ENCODE peak calls at places on chromosomes 13 and 19, in nine cellular contexts. One of them, this sample, is unnamed.

GRCh38 chr13:75101997-75102720 is 379.8 kb downstream of the TBC1D4 start:
- DNase-seq in HL-60: no peak
- DNase-seq in CD8-positive, alpha-beta memory T cell: no peak
- DNase-seq in fibroblast of lung: peak
- DNase-seq in small intestine: no peak
- DNase-seq in pancreas: no peak
- DNase-seq in esophagus squamous epithelium: no peak
- DNase-seq in cardiac muscle cell: peak
- DNase-seq in thoracic aorta: no peak
- DNase-seq in this sample: no peak

GRCh38 chr19:54190942-54191670 is at the start of gene TSEN34:
- DNase-seq in HL-60: no peak
- DNase-seq in pancreas: peak
- DNase-seq in cardiac muscle cell: peak
- DNase-seq in small intestine: no peak
- DNase-seq in esophagus squamous epithelium: no peak
- DNase-seq in CD8-positive, alpha-beta memory T cell: peak
- DNase-seq in fibroblast of lung: peak
- DNase-seq in thoracic aorta: no peak
- DNase-seq in this sample: peak

GRCh38 chr13:51818276-51818675 is 14.3 kb upstream of the DHRS12 start:
- DNase-seq in fibroblast of lung: no peak
- DNase-seq in thoracic aorta: no peak
- DNase-seq in HL-60: no peak
- DNase-seq in cardiac muscle cell: no peak
- DNase-seq in pancreas: no peak
- DNase-seq in CD8-positive, alpha-beta memory T cell: no peak
- DNase-seq in small intestine: no peak
- DNase-seq in esophagus squamous epithelium: no peak
- DNase-seq in this sample: peak

GRCh38 chr13:43730642-43731041 is 56.1 kb downstream of the ENOX1 start:
- DNase-seq in HL-60: no peak
- DNase-seq in esophagus squamous epithelium: no peak
- DNase-seq in CD8-positive, alpha-beta memory T cell: no peak
- DNase-seq in cardiac muscle cell: no peak
- DNase-seq in pancreas: no peak
- DNase-seq in small intestine: no peak
- DNase-seq in fibroblast of lung: peak
- DNase-seq in thoracic aorta: no peak
- DNase-seq in this sample: peak

GRCh38 chr13:110163020-110163658 is 143.8 kb downstream of the COL4A1 start:
- DNase-seq in small intestine: no peak
- DNase-seq in thoracic aorta: no peak
- DNase-seq in fibroblast of lung: peak
- DNase-seq in pancreas: no peak
- DNase-seq in esophagus squamous epithelium: no peak
- DNase-seq in cardiac muscle cell: no peak
- DNase-seq in CD8-positive, alpha-beta memory T cell: no peak
- DNase-seq in HL-60: no peak
- DNase-seq in this sample: no peak

GRCh38 chr19:8254286-8255001 is 45.3 kb downstream of the CERS4 start:
- DNase-seq in cardiac muscle cell: no peak
- DNase-seq in thoracic aorta: no peak
- DNase-seq in small intestine: no peak
- DNase-seq in esophagus squamous epithelium: no peak
- DNase-seq in pancreas: peak
- DNase-seq in fibroblast of lung: no peak
- DNase-seq in HL-60: no peak
- DNase-seq in CD8-positive, alpha-beta memory T cell: no peak
- DNase-seq in this sample: no peak

GRCh38 chr19:17447704-17448189 is 721 bp downstream of the TMEM221 start:
- DNase-seq in esophagus squamous epithelium: no peak
- DNase-seq in fibroblast of lung: no peak
- DNase-seq in cardiac muscle cell: no peak
- DNase-seq in CD8-positive, alpha-beta memory T cell: no peak
- DNase-seq in small intestine: no peak
- DNase-seq in pancreas: no peak
- DNase-seq in thoracic aorta: no peak
- DNase-seq in HL-60: no peak
- DNase-seq in this sample: no peak

GRCh38 chr13:83995930-83996329 is 113.7 kb upstream of the SLITRK1 start:
- DNase-seq in fibroblast of lung: no peak
- DNase-seq in esophagus squamous epithelium: no peak
- DNase-seq in pancreas: no peak
- DNase-seq in small intestine: no peak
- DNase-seq in HL-60: no peak
- DNase-seq in thoracic aorta: no peak
- DNase-seq in cardiac muscle cell: no peak
- DNase-seq in CD8-positive, alpha-beta memory T cell: no peak
- DNase-seq in this sample: no peak

GRCh38 chr19:55462722-55463121 is 1.3 kb upstream of the ISOC2 start:
- DNase-seq in CD8-positive, alpha-beta memory T cell: no peak
- DNase-seq in esophagus squamous epithelium: no peak
- DNase-seq in small intestine: no peak
- DNase-seq in cardiac muscle cell: no peak
- DNase-seq in pancreas: peak
- DNase-seq in fibroblast of lung: no peak
- DNase-seq in HL-60: no peak
- DNase-seq in thoracic aorta: no peak
- DNase-seq in this sample: no peak

GRCh38 chr19:55463583-55464031 is 944 bp downstream of the C19orf85 start:
- DNase-seq in cardiac muscle cell: no peak
- DNase-seq in fibroblast of lung: no peak
- DNase-seq in thoracic aorta: no peak
- DNase-seq in small intestine: no peak
- DNase-seq in HL-60: no peak
- DNase-seq in esophagus squamous epithelium: no peak
- DNase-seq in CD8-positive, alpha-beta memory T cell: no peak
- DNase-seq in pancreas: peak
- DNase-seq in this sample: no peak

GRCh38 chr19:55464669-55465068 is at the start of gene C19orf85:
- DNase-seq in fibroblast of lung: no peak
- DNase-seq in cardiac muscle cell: no peak
- DNase-seq in HL-60: no peak
- DNase-seq in esophagus squamous epithelium: no peak
- DNase-seq in thoracic aorta: no peak
- DNase-seq in CD8-positive, alpha-beta memory T cell: no peak
- DNase-seq in small intestine: no peak
- DNase-seq in pancreas: no peak
- DNase-seq in this sample: peak

GRCh38 chr19:55465460-55466245 is 1.1 kb upstream of the C19orf85 start:
- DNase-seq in cardiac muscle cell: no peak
- DNase-seq in pancreas: peak
- DNase-seq in HL-60: no peak
- DNase-seq in small intestine: no peak
- DNase-seq in thoracic aorta: no peak
- DNase-seq in fibroblast of lung: no peak
- DNase-seq in esophagus squamous epithelium: no peak
- DNase-seq in CD8-positive, alpha-beta memory T cell: no peak
- DNase-seq in this sample: peak

DNA sequence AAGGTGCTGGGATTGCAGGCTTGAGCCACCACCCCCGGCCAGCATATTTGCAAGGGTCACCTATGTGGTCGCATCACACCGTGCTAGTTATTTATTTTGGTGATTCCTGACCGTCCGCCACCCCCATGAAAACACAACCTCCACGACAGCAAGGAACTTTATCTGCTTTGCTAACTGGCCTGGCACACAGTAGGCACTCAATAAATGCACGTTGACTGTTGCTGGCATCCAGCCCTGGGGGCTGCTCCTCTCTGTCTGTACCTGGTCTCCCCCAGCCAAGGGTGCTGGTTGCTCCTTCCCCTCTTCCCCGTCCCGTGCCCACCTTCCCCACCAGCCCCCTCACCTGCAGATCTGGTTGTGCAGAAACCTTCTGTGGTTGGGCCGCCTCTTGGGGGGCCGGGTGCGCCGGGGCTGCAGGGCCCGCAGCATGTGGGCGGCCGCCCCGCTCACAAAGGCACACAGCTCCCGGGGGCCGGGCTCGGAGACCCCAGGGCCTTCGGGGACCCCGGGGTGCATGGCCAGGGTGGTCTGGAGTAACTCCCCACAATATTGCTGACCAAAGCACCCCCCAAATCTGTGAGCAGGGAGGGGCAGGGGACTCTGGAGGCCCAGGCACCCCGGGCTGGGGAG is 397 bp downstream of the C19orf85 start:
- DNase-seq in small intestine: no peak
- DNase-seq in pancreas: peak
- DNase-seq in CD8-positive, alpha-beta memory T cell: no peak
- DNase-seq in cardiac muscle cell: no peak
- DNase-seq in HL-60: no peak
- DNase-seq in fibroblast of lung: no peak
- DNase-seq in thoracic aorta: no peak
- DNase-seq in esophagus squamous epithelium: no peak
- DNase-seq in this sample: no peak
- H3K4me3 ChIP-seq in small intestine: no peak
- H3K4me3 ChIP-seq in pancreas: no peak
- H3K4me3 ChIP-seq in CD8-positive, alpha-beta memory T cell: no peak
- H3K4me3 ChIP-seq in cardiac muscle cell: no peak
- H3K4me3 ChIP-seq in HL-60: no peak
- H3K4me3 ChIP-seq in fibroblast of lung: no peak
- H3K4me3 ChIP-seq in thoracic aorta: no peak
- H3K4me3 ChIP-seq in esophagus squamous epithelium: no peak
- H3K4me3 ChIP-seq in this sample: no peak

DNA sequence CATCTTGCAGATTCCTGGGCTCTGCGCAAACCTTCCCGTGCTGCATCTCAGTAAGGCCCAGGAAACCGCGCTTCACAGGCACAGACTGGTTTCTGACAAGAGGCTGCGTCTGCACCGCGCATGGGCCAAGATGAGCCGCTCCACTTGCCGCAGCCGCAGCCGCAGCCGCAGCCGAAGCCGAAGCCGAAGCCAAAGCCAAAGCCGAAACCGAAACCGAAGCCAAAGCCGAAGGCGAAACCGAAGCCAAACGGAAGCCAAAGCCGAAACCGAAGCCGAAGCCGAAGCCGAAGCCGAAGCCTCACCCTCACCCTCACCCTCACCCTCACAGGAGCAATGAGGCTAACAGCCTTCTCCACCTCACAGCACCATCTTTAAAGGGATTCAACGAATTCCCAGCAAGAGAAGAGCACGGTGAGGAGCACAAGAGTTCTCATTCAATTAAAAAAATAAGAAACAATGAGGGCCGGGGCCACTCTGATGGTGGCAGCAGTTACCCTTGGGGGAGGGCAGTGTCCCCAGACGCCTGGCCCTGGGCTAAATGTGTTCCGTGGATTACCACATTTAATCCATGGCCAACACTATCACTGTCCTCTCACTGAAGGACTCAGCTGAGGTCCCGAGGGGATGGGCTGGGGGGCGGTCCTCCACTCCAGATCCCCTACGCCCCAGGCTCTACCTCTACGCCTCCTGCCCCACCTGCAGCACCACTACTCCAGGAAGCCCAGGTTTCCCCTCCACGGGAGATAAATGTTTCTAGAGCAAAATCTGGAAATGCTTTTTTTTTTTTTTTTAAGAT is 29.1 kb downstream of the ZNF787 start:
- DNase-seq in fibroblast of lung: no peak
- DNase-seq in small intestine: no peak
- DNase-seq in CD8-positive, alpha-beta memory T cell: no peak
- DNase-seq in cardiac muscle cell: no peak
- DNase-seq in HL-60: no peak
- DNase-seq in esophagus squamous epithelium: no peak
- DNase-seq in thoracic aorta: no peak
- DNase-seq in pancreas: no peak
- DNase-seq in this sample: no peak
- H3K27ac ChIP-seq in fibroblast of lung: no peak
- H3K27ac ChIP-seq in small intestine: no peak
- H3K27ac ChIP-seq in CD8-positive, alpha-beta memory T cell: no peak
- H3K27ac ChIP-seq in cardiac muscle cell: no peak
- H3K27ac ChIP-seq in HL-60: no peak
- H3K27ac ChIP-seq in esophagus squamous epithelium: peak
- H3K27ac ChIP-seq in thoracic aorta: no peak
- H3K27ac ChIP-seq in pancreas: no peak
- H3K27ac ChIP-seq in this sample: peak

GRCh38 chr19:46073268-46073922 is 32.6 kb upstream of the IGFL4 start:
- DNase-seq in cardiac muscle cell: no peak
- DNase-seq in pancreas: no peak
- DNase-seq in thoracic aorta: no peak
- DNase-seq in esophagus squamous epithelium: no peak
- DNase-seq in fibroblast of lung: no peak
- DNase-seq in small intestine: no peak
- DNase-seq in CD8-positive, alpha-beta memory T cell: no peak
- DNase-seq in HL-60: peak
- DNase-seq in this sample: no peak

GRCh38 chr19:46080561-46080960 is 39.8 kb upstream of the IGFL4 start:
- DNase-seq in HL-60: no peak
- DNase-seq in esophagus squamous epithelium: no peak
- DNase-seq in small intestine: no peak
- DNase-seq in pancreas: no peak
- DNase-seq in cardiac muscle cell: no peak
- DNase-seq in CD8-positive, alpha-beta memory T cell: no peak
- DNase-seq in fibroblast of lung: peak
- DNase-seq in thoracic aorta: no peak
- DNase-seq in this sample: no peak

GRCh38 chr19:46077815-46078167 is 37.0 kb upstream of the IGFL4 start:
- DNase-seq in CD8-positive, alpha-beta memory T cell: no peak
- DNase-seq in esophagus squamous epithelium: no peak
- DNase-seq in cardiac muscle cell: no peak
- DNase-seq in small intestine: no peak
- DNase-seq in thoracic aorta: no peak
- DNase-seq in pancreas: no peak
- DNase-seq in fibroblast of lung: no peak
- DNase-seq in HL-60: no peak
- DNase-seq in this sample: no peak

GRCh38 chr19:46076031-46076880 is 35.5 kb upstream of the IGFL4 start:
- DNase-seq in CD8-positive, alpha-beta memory T cell: no peak
- DNase-seq in pancreas: no peak
- DNase-seq in fibroblast of lung: no peak
- DNase-seq in esophagus squamous epithelium: no peak
- DNase-seq in thoracic aorta: no peak
- DNase-seq in cardiac muscle cell: no peak
- DNase-seq in small intestine: no peak
- DNase-seq in HL-60: no peak
- DNase-seq in this sample: no peak

DNA sequence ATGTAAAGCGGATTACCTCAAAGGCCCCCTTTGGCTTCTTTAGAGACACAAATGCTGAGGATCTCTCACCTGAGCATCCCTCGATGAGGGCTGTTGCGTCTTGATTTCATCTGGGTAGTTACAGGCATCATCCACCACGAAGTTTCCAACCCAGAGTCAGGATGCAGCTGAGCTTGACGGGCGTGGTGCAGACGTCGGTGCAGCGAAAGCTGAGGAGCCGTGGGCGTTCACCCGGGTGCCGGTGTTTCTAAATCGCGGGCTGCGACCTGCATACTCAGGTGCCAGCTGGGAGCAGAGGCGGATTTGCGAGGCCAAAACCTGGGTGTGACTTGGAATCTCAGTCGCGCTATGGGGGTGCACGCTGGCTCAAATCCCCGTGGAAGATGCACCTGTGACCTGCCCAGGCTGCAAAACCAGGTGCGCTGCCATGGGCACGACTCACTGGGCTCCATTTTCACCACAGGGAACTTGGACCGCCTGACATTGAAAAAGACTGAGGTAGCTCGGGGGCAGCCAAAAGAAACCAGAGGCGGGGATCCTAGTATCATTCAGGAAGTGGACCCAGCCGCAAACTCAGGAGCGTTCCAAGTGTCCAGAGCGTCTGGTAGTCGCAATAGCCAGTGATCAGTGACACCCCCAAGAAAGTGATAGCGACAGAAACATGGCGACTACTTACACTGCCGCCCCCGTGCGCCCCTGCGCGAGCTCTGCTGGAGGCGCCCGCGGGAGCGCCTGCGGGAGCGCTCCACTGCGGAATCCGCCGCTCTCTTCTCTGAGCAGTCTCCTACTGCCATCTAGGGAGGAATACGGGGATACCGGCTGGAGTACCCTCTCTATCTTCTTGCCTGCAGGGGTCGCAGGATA is 36.4 kb upstream of the IGFL4 start:
- DNase-seq in thoracic aorta: no peak
- DNase-seq in CD8-positive, alpha-beta memory T cell: no peak
- DNase-seq in pancreas: peak
- DNase-seq in esophagus squamous epithelium: no peak
- DNase-seq in fibroblast of lung: peak
- DNase-seq in HL-60: peak
- DNase-seq in small intestine: peak
- DNase-seq in cardiac muscle cell: peak
- DNase-seq in this sample: peak
- H3K4me3 ChIP-seq in thoracic aorta: peak
- H3K4me3 ChIP-seq in CD8-positive, alpha-beta memory T cell: no peak
- H3K4me3 ChIP-seq in pancreas: peak
- H3K4me3 ChIP-seq in esophagus squamous epithelium: peak
- H3K4me3 ChIP-seq in fibroblast of lung: peak
- H3K4me3 ChIP-seq in HL-60: no peak
- H3K4me3 ChIP-seq in small intestine: no peak
- H3K4me3 ChIP-seq in cardiac muscle cell: peak
- H3K4me3 ChIP-seq in this sample: no peak

GRCh38 chr13:111178417-111178816 is 63.3 kb downstream of the ARHGEF7 start:
- DNase-seq in small intestine: no peak
- DNase-seq in cardiac muscle cell: no peak
- DNase-seq in HL-60: no peak
- DNase-seq in fibroblast of lung: no peak
- DNase-seq in CD8-positive, alpha-beta memory T cell: no peak
- DNase-seq in thoracic aorta: no peak
- DNase-seq in pancreas: no peak
- DNase-seq in esophagus squamous epithelium: no peak
- DNase-seq in this sample: no peak
- H3K27ac ChIP-seq in small intestine: no peak
- H3K27ac ChIP-seq in cardiac muscle cell: peak
- H3K27ac ChIP-seq in HL-60: no peak
- H3K27ac ChIP-seq in fibroblast of lung: peak
- H3K27ac ChIP-seq in CD8-positive, alpha-beta memory T cell: no peak
- H3K27ac ChIP-seq in thoracic aorta: peak
- H3K27ac ChIP-seq in pancreas: no peak
- H3K27ac ChIP-seq in esophagus squamous epithelium: peak
- H3K27ac ChIP-seq in this sample: peak

This sample was measured in heart left ventricle.